ENCODE peak calls at places on chromosomes 11 and 22, in four cellular contexts. K is A549; I is fibroblast of lung; F is CD4-positive, CD25-positive, alpha-beta regulatory T cell. Y is an unnamed sample.
A peak's percentile ranks its signal among the peaks of the same experiment; 100 is the strongest.

GRCh38 chr11:112223125-112223524 is 3.1 kb upstream of the PTS start:
- DNase-seq in K (no peak), I (no peak), F (no peak), Y (no peak)

GRCh38 chr11:44825058-44825795 is 98.5 kb downstream of the TSPAN18 start:
- DNase-seq in K (no peak), I (no peak), F (no peak), Y (no peak)

GRCh38 chr11:47406896-47407745 is 1.3 kb upstream of the SLC39A13 start:
- DNase-seq in K (no peak), I (no peak), F (no peak), Y (no peak)

GRCh38 chr11:74255741-74256369 is 55.6 kb downstream of the P4HA3 start:
- DNase-seq in K (peak; percentile 74), I (peak; percentile 43), F (peak; percentile 61), Y (peak; percentile 23)

GRCh38 chr11:119461250-119461963 is 38.4 kb upstream of the THY1 start:
- DNase-seq in K (no peak), I (no peak), F (no peak), Y (no peak)

GRCh38 chr11:92852946-92853345 is 116.5 kb upstream of the MTNR1B start:
- DNase-seq in K (no peak), I (peak; percentile 17), F (no peak), Y (no peak)

GRCh38 chr11:611001-611996 is 4.5 kb downstream of the IRF7 start:
- DNase-seq in K (no peak), I (no peak), F (no peak), Y (no peak)

GRCh38 chr22:29149841-29150555 is 55.7 kb upstream of the EMID1 start:
- DNase-seq in K (no peak), I (no peak), F (no peak), Y (no peak)

GRCh38 chr11:83047515-83048225 is 24.0 kb downstream of the RAB30 start:
- DNase-seq in K (no peak), I (peak; percentile 58), F (no peak), Y (no peak)

GRCh38 chr11:3950996-3951662 is 95.7 kb downstream of the STIM1 start:
- DNase-seq in K (no peak), I (peak; percentile 74), F (peak; percentile 11), Y (no peak)

GRCh38 chr11:74877132-74877531 is 71.8 kb downstream of the XRRA1 start:
- DNase-seq in K (no peak), I (no peak), F (no peak), Y (no peak)

GRCh38 chr11:64268687-64269379 is 15.6 kb downstream of the BAD start:
- DNase-seq in K (no peak), I (peak; percentile 68), F (no peak), Y (peak; percentile 90)

GRCh38 chr11:78649361-78650215 is 74.9 kb upstream of the NARS2 start:
- DNase-seq in K (no peak), I (no peak), F (no peak), Y (no peak)

GRCh38 chr22:43090130-43090789 is 1.1 kb upstream of the TTLL1 start:
- DNase-seq in K (peak; percentile 82), I (peak; percentile 89), F (peak; percentile 46), Y (peak; percentile 38)

GRCh38 chr22:26615149-26615548 is 2.7 kb downstream of the CRYBB1 start:
- DNase-seq in K (no peak), I (no peak), F (no peak), Y (no peak)

GRCh38 chr11:122105009-122105828 is 10.8 kb downstream of the BLID start:
- DNase-seq in K (no peak), I (peak; percentile 73), F (no peak), Y (no peak)
- H3K4me1 ChIP-seq in K (peaks cover 16% of the 10 kb centered on the region), I (peaks cover 27% of the 10 kb centered on the region), F (peaks cover 3% of the 10 kb centered on the region), Y (no peaks in the 10 kb centered on the region)

GRCh38 chr11:43736502-43737193 is 56.1 kb downstream of the HSD17B12 start:
- DNase-seq in K (no peak), I (peak; percentile 87), F (no peak), Y (no peak)
- H3K9me3 ChIP-seq in K (no peaks in the 10 kb centered on the region), I (no peaks in the 10 kb centered on the region), F (no peaks in the 10 kb centered on the region), Y (no peaks in the 10 kb centered on the region)

GRCh38 chr22:40399661-40400060 is 29.3 kb downstream of the SGSM3 start:
- DNase-seq in K (no peak), I (no peak), F (no peak), Y (no peak)

GRCh38 chr22:40400173-40400572 is 29.8 kb downstream of the SGSM3 start:
- DNase-seq in K (no peak), I (no peak), F (peak; percentile 55), Y (no peak)

GRCh38 chr22:40401981-40402406 is 31.6 kb downstream of the SGSM3 start:
- DNase-seq in K (no peak), I (no peak), F (no peak), Y (no peak)

GRCh38 chr22:40403141-40403540 is 32.7 kb downstream of the SGSM3 start:
- DNase-seq in K (no peak), I (no peak), F (no peak), Y (no peak)

GRCh38 chr22:40401532-40401931 is 31.1 kb downstream of the SGSM3 start:
- DNase-seq in K (no peak), I (no peak), F (peak; percentile 47), Y (no peak)
- H3K27ac ChIP-seq in K (no peak overlapping the region), I (no peak overlapping the region), F (peak overlapping the region; percentile 68), Y (no peak overlapping the region)

DNA sequence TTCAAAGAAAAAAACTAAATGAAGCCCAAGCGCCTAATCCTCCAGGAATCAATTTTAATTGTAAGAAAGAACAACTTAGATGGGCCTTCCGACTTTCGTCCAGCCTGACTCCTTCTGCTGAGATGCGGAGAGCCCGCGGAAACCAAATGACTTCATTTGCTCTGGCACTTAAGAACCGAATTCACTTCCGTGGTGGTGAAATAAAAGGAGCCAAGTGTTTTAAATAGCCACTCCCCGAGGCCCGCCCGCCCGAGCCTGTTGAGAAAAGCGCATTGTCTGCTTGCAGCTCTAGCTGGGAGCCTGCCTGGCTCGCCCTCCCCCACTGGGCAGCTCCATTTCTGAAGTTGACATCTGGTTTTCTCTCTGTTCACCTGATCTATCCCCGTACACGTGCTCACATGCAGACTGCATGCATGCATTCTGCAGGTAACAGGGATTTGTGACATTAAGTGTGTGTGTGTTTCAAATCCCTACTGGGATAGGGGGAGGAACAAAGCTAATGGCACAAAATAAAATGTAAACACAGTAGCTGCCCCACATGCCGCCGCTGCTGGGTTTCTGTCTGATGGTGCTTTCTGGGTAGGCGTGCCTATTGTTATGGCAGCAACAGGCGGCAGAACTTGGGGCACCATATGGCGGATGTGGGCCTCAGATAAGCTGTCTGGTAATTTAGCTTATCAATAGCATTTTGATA is 6.2 kb downstream of the TEAD1 start:
- DNase-seq in K (no peak), I (peak; percentile 97), F (peak; percentile 12), Y (peak; percentile 77)
- H3K4me1 ChIP-seq in K (peaks cover 73% of the 10 kb centered on the region), I (peaks cover 26% of the 10 kb centered on the region), F (no peaks in the 10 kb centered on the region), Y (peaks cover 13% of the 10 kb centered on the region)

DNA sequence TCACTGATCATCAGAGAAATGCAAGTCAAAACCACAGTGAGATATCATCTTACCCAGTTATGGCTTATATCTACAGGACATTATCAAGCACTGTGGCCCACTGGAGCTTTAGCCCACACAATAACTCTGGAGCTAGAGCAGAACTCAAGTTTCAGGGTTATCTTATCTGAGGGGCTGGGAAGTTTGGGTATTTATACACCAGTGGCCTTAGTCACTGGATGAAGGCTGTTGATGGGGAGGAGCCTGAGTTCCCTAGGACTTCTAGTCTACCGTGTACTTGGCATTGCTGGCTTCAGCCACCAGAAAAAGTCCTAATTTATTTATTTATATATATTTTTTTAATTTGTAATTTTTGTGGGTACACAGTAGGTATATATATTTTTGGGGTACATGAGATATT is 19.3 kb downstream of the HSD17B12 start:
- DNase-seq in K (no peak), I (peak; percentile 14), F (no peak), Y (no peak)
- H3K9me3 ChIP-seq in K (peaks cover 21% of the 10 kb centered on the region), I (no peaks in the 10 kb centered on the region), F (peaks cover 4% of the 10 kb centered on the region), Y (no peaks in the 10 kb centered on the region)

DNA sequence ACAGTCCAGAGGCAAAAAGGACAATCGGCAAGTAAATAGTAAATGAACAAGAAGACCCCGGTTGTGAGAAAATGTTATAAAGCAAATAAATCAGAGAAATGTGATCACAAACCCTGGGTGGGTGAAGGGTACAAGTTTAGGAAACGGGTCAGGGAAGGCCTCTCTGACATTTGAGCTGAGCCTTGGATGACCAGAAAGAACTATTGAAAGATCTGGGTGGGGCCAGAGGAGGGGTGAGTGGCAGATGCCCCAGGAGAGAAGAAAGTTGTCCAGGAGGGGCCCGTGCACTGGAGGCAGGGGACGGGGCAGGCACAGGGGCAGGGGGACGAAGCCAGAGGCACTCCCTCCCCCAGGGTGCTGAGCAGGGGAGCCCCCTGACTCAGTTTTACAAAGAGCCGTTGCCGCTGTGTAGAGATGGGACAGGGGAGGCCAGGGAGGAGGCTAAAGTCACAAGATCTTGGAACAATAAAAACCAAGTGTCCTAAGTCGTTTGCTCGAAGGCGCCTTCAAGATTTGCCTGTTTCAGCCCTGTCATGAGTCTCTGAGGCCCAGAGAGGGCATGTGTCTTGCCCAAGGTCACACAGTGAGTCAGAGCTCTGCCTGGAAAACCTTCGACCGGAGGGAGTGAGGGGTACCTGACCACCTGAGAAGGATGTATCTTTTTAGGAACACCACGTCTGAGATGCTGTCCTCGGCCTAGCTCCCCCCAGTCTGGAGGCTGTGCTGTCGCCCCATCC is 10.8 kb upstream of the PDGFB start:
- DNase-seq in K (no peak), I (no peak), F (no peak), Y (no peak)
- H3K27ac ChIP-seq in K (peak overlapping the region; percentile 91), I (peak overlapping the region; percentile 58), F (no peak overlapping the region), Y (no peak overlapping the region)

DNA sequence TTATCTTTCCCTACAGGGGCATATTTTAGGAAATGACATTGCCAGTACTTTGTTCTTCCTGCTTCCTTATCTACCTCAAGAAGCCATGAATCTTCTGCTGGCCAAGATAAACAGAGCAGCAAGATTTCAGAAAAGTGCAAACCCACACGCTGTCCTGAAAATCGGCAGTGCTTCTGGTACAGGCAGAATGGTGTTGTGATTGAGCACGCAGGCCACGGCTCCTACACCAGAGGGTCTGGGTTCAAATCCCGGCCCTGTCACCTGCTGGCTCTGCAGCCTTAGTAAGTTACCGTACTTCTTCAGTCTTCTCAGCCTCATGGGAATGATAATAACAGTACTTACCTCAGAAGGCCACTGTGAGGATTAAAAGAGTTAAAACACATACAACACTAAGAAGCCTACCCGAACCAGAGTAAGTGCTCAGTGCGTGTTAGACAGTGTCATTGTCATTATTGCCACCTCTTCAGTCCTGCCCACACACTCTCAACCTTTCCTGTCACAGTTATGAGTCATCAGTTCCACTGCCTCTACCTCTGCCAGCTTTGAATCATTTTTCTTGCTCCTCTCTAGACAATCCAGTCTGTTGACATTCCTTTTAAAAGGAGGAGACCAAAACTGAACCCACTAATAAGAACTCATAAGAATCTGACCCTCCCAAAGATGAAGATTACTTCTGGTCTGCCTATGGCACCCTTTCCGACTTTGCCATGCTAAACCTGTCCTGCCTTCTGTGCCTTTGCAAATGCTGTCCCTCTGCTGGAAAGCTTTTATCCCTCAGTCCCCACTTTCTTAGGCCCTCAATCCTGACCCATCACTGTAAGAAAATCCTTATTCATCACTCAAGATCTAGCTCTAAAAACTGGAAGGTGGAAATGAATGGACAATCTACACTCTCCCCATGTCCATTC is 10.7 kb downstream of the MPZL3 start:
- DNase-seq in K (no peak), I (peak; percentile 57), F (peak; percentile 61), Y (no peak)
- H3K4me1 ChIP-seq in K (no peaks in the 10 kb centered on the region), I (no peaks in the 10 kb centered on the region), F (peaks cover 46% of the 10 kb centered on the region), Y (no peaks in the 10 kb centered on the region)

GRCh38 chr22:49237279-49237678 is 590.4 kb downstream of the BRD1 start:
- DNase-seq in K (no peak), I (no peak), F (no peak), Y (no peak)
- H3K9me3 ChIP-seq in K (no peaks in the 10 kb centered on the region), I (no peaks in the 10 kb centered on the region), F (no peaks in the 10 kb centered on the region), Y (no peaks in the 10 kb centered on the region)

Y was measured in ovary.